ENCODE peak calls at places on chromosome 13, in eight cellular contexts. B is GM23338, J is H1, O is endothelial cell of umbilical vein, Q is HCT116, D is K562, R is HepG2, X is GM12878. E is an unnamed sample.

GRCh38 chr13:39531646-39532045 is 71.3 kb downstream of the LHFPL6 start:
- DNase-seq in X (no peak), Q (no peak), R (no peak), D (no peak), B (no peak), O (no peak), J (no peak), E (no peak)

GRCh38 chr13:50126378-50127016 is 111.3 kb downstream of the KCNRG start:
- DNase-seq in O (peak), Q (no peak), R (peak), B (peak), X (no peak), D (no peak), J (no peak), E (no peak)

GRCh38 chr13:110421061-110421460 is 114.0 kb downstream of the COL4A2 start:
- DNase-seq in B (no peak), J (no peak), R (no peak), Q (no peak), O (no peak), D (no peak), X (no peak), E (no peak)

GRCh38 chr13:41944635-41945401 is 16.1 kb downstream of the VWA8 start:
- DNase-seq in Q (no peak), B (no peak), X (no peak), O (no peak), J (no peak), R (peak), D (no peak), E (no peak)

GRCh38 chr13:35716186-35716585 is 239.7 kb upstream of the MAB21L1 start:
- DNase-seq in O (no peak), B (no peak), Q (no peak), D (no peak), X (no peak), J (no peak), R (no peak), E (no peak)

GRCh38 chr13:101178394-101178793 is 237.9 kb downstream of the NALCN start:
- DNase-seq in J (no peak), Q (no peak), R (no peak), O (no peak), X (no peak), D (no peak), B (no peak), E (no peak)

GRCh38 chr13:99296270-99296865 is 10.8 kb downstream of the GPR183 start:
- DNase-seq in R (no peak), B (no peak), O (no peak), X (no peak), Q (no peak), D (no peak), J (no peak), E (no peak)

GRCh38 chr13:30581582-30581981 is 36.1 kb upstream of the USPL1 start:
- DNase-seq in Q (peak), D (no peak), O (peak), B (peak), J (no peak), X (no peak), R (peak), E (no peak)

GRCh38 chr13:68696907-68697306 is 1410.7 kb upstream of the ATXN8OS start:
- DNase-seq in O (no peak), R (no peak), Q (no peak), B (no peak), X (no peak), J (no peak), D (no peak), E (no peak)

GRCh38 chr13:95485518-95486144 is 66.9 kb upstream of the CLDN10 start:
- DNase-seq in J (no peak), X (no peak), B (no peak), O (peak), D (no peak), Q (no peak), R (no peak), E (no peak)

GRCh38 chr13:85806553-85807175 is 7.4 kb upstream of the SLITRK6 start:
- DNase-seq in B (peak), D (peak), J (no peak), O (peak), X (no peak), R (peak), Q (peak), E (peak)

GRCh38 chr13:99124695-99125334 is 75.8 kb upstream of the UBAC2 start:
- DNase-seq in R (no peak), D (no peak), Q (peak), O (peak), B (no peak), J (no peak), X (peak), E (no peak)

GRCh38 chr13:96850538-96850937 is 143.7 kb downstream of the OXGR1 start:
- DNase-seq in R (no peak), O (no peak), B (no peak), Q (no peak), J (no peak), X (no peak), D (no peak), E (no peak)

GRCh38 chr13:42696191-42696590 is 85.2 kb upstream of the FAM216B start:
- DNase-seq in J (no peak), B (no peak), Q (no peak), D (no peak), R (no peak), O (no peak), X (no peak), E (no peak)

GRCh38 chr13:21579754-21580316 is 24.1 kb downstream of the MICU2 start:
- DNase-seq in B (no peak), O (peak), R (no peak), J (no peak), Q (no peak), D (no peak), X (peak), E (no peak)

GRCh38 chr13:29922281-29922821 is 71.9 kb upstream of the UBL3 start:
- DNase-seq in X (no peak), D (peak), B (no peak), Q (no peak), J (no peak), R (no peak), O (no peak), E (no peak)

GRCh38 chr13:41848435-41849255 is 112.3 kb downstream of the VWA8 start:
- DNase-seq in B (no peak), Q (no peak), J (no peak), D (no peak), R (no peak), O (no peak), X (no peak), E (no peak)

GRCh38 chr13:71828117-71828516 is 38.9 kb downstream of the DACH1 start:
- DNase-seq in O (peak), B (no peak), J (no peak), D (no peak), R (no peak), X (no peak), Q (no peak), E (no peak)

GRCh38 chr13:109785141-109785891 is 1.1 kb downstream of the IRS2 start:
- DNase-seq in Q (no peak), O (peak), D (no peak), B (peak), J (peak), X (no peak), R (no peak), E (no peak)

GRCh38 chr13:67183151-67183550 is 47.0 kb downstream of the PCDH9 start:
- DNase-seq in O (peak), X (no peak), Q (no peak), D (no peak), J (no peak), B (no peak), R (no peak), E (no peak)

GRCh38 chr13:51451467-51452390 is 1.1 kb downstream of the INTS6 start:
- DNase-seq in X (no peak), R (peak), O (peak), J (peak), D (peak), B (peak), Q (peak), E (no peak)

GRCh38 chr13:76048675-76049396 is 412.7 kb downstream of the LMO7 start:
- DNase-seq in D (no peak), J (no peak), O (no peak), R (no peak), B (no peak), X (no peak), Q (no peak), E (no peak)

GRCh38 chr13:37640499-37640898 is 41.9 kb upstream of the POSTN start:
- DNase-seq in X (no peak), B (peak), R (no peak), O (peak), Q (no peak), J (no peak), D (no peak), E (peak)

GRCh38 chr13:75255159-75255558 is 226.8 kb downstream of the TBC1D4 start:
- DNase-seq in O (no peak), B (no peak), Q (no peak), J (no peak), X (no peak), R (no peak), D (no peak), E (no peak)

GRCh38 chr13:51331354-51331861 is 8.1 kb upstream of the SERPINE3 start:
- DNase-seq in Q (no peak), J (peak), X (peak), B (no peak), R (no peak), D (no peak), O (no peak), E (no peak)

GRCh38 chr13:102402292-102402691 is 444 bp upstream of the FGF14 start:
- DNase-seq in R (no peak), D (no peak), Q (no peak), B (peak), X (no peak), J (peak), O (no peak), E (no peak)

GRCh38 chr13:90272356-90272755 is 1075.1 kb upstream of the MIR17HG start:
- DNase-seq in X (no peak), B (no peak), Q (no peak), D (no peak), O (peak), J (no peak), R (no peak), E (no peak)

GRCh38 chr13:102677122-102677521 is 17.7 kb downstream of the METTL21C start:
- DNase-seq in X (no peak), D (no peak), B (no peak), O (no peak), R (no peak), Q (no peak), J (no peak), E (no peak)

GRCh38 chr13:93248627-93249047 is 22.0 kb downstream of the GPC6 start:
- DNase-seq in J (no peak), B (peak), Q (no peak), O (no peak), R (peak), D (no peak), X (no peak), E (no peak)

GRCh38 chr13:97506511-97506910 is 72.5 kb downstream of the RAP2A start:
- DNase-seq in D (no peak), X (no peak), J (no peak), O (peak), B (no peak), R (no peak), Q (no peak), E (no peak)

GRCh38 chr13:102948006-102948405 is 102.2 kb downstream of the ERCC5 start:
- DNase-seq in X (no peak), R (no peak), Q (no peak), D (no peak), B (no peak), J (no peak), O (no peak), E (no peak)

GRCh38 chr13:94063096-94063495 is 416.4 kb downstream of the DCT start:
- DNase-seq in O (no peak), J (no peak), R (no peak), Q (no peak), B (no peak), X (no peak), D (no peak), E (no peak)

GRCh38 chr13:43874512-43875092 is 4.9 kb downstream of the CCDC122 start:
- DNase-seq in X (no peak), B (peak), D (peak), O (peak), R (no peak), Q (no peak), J (no peak), E (no peak)

GRCh38 chr13:60696602-60697001 is 299.6 kb downstream of the TDRD3 start:
- DNase-seq in J (no peak), R (no peak), Q (no peak), O (no peak), B (peak), D (no peak), X (no peak), E (peak)

GRCh38 chr13:50098693-50099092 is 83.4 kb downstream of the KCNRG start:
- DNase-seq in J (no peak), X (no peak), D (no peak), Q (no peak), B (no peak), O (no peak), R (no peak), E (no peak)

GRCh38 chr13:51453308-51453958 is 597 bp upstream of the INTS6 start:
- DNase-seq in J (no peak), D (peak), R (peak), Q (no peak), X (peak), O (no peak), B (peak), E (no peak)

GRCh38 chr13:93476175-93476574 is 249.6 kb downstream of the GPC6 start:
- DNase-seq in Q (no peak), J (no peak), O (no peak), B (no peak), X (no peak), D (no peak), R (peak), E (no peak)

GRCh38 chr13:107516517-107516916 is 698.8 kb downstream of the LIG4 start:
- DNase-seq in B (no peak), R (no peak), X (no peak), Q (no peak), J (no peak), D (no peak), O (no peak), E (no peak)

GRCh38 chr13:73608731-73609485 is 525.3 kb downstream of the KLF12 start:
- DNase-seq in R (no peak), X (no peak), Q (no peak), B (no peak), O (no peak), D (no peak), J (no peak), E (no peak)

GRCh38 chr13:42859760-42860159 is 78.4 kb downstream of the FAM216B start:
- DNase-seq in J (no peak), D (no peak), R (no peak), X (no peak), O (no peak), B (no peak), Q (no peak), E (no peak)

GRCh38 chr13:32501058-32501457 is 37.5 kb downstream of the N4BP2L2 start:
- DNase-seq in B (no peak), J (no peak), Q (no peak), X (no peak), O (no peak), R (no peak), D (no peak), E (no peak)
- TF ChIP-seq POLR2AphosphoS5 in B (no peak), J (no peak), Q (no peak), X (no peak), O (no peak), R (no peak), D (no peak), E (no peak)

GRCh38 chr13:52686381-52686780 is 33.7 kb downstream of the SUGT1 start:
- DNase-seq in O (no peak), Q (no peak), B (no peak), J (no peak), R (no peak), X (no peak), D (no peak), E (no peak)
- H3K27ac ChIP-seq in O (no peak), Q (no peak), B (no peak), J (no peak), R (no peak), X (no peak), D (no peak), E (no peak)

DNA sequence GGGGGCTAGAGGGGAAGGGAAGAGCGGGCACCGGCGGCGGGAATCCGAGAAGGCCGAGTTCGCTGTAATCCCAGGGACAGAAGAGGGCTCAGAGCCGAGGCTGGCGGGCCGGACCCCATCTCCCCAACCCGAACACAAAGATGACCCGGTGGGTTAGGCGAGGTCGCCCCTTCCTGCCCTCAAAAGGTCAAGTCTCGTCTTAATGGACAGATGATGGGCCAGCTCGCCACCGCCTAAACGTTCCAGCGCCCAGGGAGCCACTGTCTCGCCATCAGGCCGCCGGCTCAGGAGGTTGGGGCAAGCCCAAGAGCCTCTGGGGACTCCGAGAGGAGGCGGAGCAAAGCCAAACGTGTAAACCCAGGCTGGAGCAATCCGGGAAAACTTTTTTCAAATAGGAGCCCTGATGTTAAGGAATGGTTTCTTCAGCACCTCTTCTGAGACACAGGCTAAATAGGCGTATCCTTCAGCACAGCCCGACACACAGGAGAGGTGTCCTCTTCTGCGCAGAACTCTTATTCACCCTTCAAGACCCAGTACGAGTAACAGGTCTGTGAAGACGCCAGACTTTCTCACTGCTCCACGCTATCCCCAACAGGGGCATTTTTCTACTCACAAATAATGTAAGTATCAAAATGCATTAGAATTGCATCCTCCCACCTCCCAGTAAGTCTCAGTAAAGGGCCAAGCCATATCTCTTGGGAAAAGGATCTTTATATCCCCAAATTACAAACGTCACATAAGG is 6.3 kb upstream of the POU4F1 start:
- DNase-seq in D (no peak), R (no peak), Q (no peak), O (peak), J (peak), B (peak), X (no peak), E (no peak)
- TF ChIP-seq EZH2 in D (no peak), R (no peak), Q (no peak), O (peak), J (peak), B (peak), X (no peak), E (no peak)

GRCh38 chr13:34420975-34421719 is 520.9 kb upstream of the NBEA start:
- DNase-seq in R (no peak), B (peak), J (no peak), Q (no peak), X (no peak), D (no peak), O (no peak), E (no peak)

GRCh38 chr13:34421849-34422475 is 520.1 kb upstream of the NBEA start:
- DNase-seq in O (no peak), Q (no peak), D (no peak), J (no peak), B (no peak), X (no peak), R (no peak), E (no peak)

GRCh38 chr13:34416833-34417425 is 525.1 kb upstream of the NBEA start:
- DNase-seq in Q (no peak), O (no peak), D (no peak), B (peak), R (no peak), J (no peak), X (no peak), E (no peak)

GRCh38 chr13:34414616-34415015 is 527.5 kb upstream of the NBEA start:
- DNase-seq in Q (no peak), R (no peak), J (no peak), D (no peak), X (no peak), B (no peak), O (no peak), E (no peak)

DNA sequence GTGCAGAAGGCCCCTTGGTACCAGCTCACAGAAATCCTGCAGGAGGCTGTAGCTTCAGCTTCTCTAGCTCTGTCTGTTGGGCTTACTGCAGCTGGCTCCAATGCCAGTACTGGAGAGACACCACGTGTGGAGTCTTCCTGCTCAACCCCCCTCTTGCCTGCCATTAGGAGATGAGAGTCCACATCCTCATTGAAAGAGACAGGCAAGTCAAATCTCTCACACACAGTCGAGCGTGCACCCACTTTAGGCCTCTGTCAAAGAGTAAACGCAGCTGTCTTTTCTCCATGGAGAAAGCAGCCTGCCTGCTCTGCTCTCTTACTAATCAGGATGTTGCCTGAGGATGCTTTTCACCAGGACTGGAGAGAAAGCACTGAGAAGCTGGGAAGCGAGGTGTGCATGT is 523.0 kb upstream of the NBEA start:
- DNase-seq in J (no peak), R (no peak), Q (no peak), X (no peak), D (no peak), B (no peak), O (no peak), E (no peak)
- TF ChIP-seq POLR2AphosphoS5 in J (no peak), R (no peak), Q (no peak), X (no peak), D (no peak), B (no peak), O (no peak), E (no peak)

GRCh38 chr13:23804166-23804565 is 85.0 kb downstream of the MIPEP start:
- DNase-seq in D (no peak), R (no peak), J (no peak), X (no peak), O (no peak), B (no peak), Q (no peak), E (no peak)

GRCh38 chr13:23796546-23796945 is 92.7 kb downstream of the MIPEP start:
- DNase-seq in O (no peak), B (no peak), J (no peak), D (no peak), X (no peak), R (peak), Q (no peak), E (no peak)

GRCh38 chr13:23801141-23801540 is 88.1 kb downstream of the MIPEP start:
- DNase-seq in O (no peak), J (no peak), D (no peak), X (no peak), Q (no peak), B (no peak), R (no peak), E (no peak)

GRCh38 chr13:23797276-23797903 is 91.8 kb downstream of the MIPEP start:
- DNase-seq in J (no peak), O (no peak), B (no peak), D (no peak), X (no peak), Q (no peak), R (no peak), E (no peak)

DNA sequence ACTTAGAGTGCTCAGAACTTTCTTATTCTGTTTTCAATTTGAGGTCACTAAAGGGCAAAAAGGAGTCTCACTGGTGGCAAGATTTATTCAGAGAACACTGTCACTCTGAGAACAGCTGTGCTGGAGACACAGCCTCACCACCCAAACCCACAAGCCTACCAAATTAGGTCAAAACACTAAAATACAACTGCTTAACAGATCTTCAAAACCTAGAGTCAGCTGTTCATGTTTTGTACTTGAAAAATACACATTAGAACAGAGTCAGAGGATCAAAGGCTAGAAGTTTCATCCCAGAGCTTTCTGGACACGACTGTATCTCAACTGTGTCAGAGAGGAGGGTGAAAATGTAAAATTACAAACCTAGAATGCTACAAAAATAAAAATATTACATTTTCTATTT is 89.3 kb downstream of the MIPEP start:
- DNase-seq in O (no peak), R (no peak), J (no peak), B (no peak), X (peak), D (no peak), Q (no peak), E (no peak)
- H3K27ac ChIP-seq in O (no peak), R (no peak), J (no peak), B (no peak), X (peak), D (no peak), Q (no peak), E (no peak)

GRCh38 chr13:27826379-27827353 is 34.4 kb downstream of the GSX1 start:
- DNase-seq in X (peak), Q (peak), B (peak), J (peak), O (peak), R (peak), D (peak), E (peak)

GRCh38 chr13:27834095-27834494 is 41.8 kb downstream of the GSX1 start:
- DNase-seq in B (no peak), J (no peak), Q (no peak), R (no peak), D (no peak), X (no peak), O (no peak), E (no peak)

GRCh38 chr13:27827646-27828045 is 35.4 kb downstream of the GSX1 start:
- DNase-seq in D (no peak), B (no peak), J (no peak), R (no peak), Q (no peak), X (no peak), O (no peak), E (no peak)

GRCh38 chr13:27833206-27833605 is 40.9 kb downstream of the GSX1 start:
- DNase-seq in J (no peak), X (no peak), Q (no peak), D (no peak), R (no peak), O (no peak), B (no peak), E (no peak)

GRCh38 chr13:27830010-27830409 is 37.7 kb downstream of the GSX1 start:
- DNase-seq in D (peak), B (peak), R (no peak), X (no peak), O (peak), J (peak), Q (peak), E (no peak)
- TF ChIP-seq EZH2 in D (no peak), B (no peak), R (no peak), X (no peak), O (no peak), J (no peak), Q (no peak), E (no peak)